ENCODE peak calls at places on chromosomes 2 and 18, in four cellular contexts. E is H1, U is mesenchymal stem cell, W is neuronal stem cell. L is an unnamed sample.

GRCh38 chr2:30979822-30980245 is 158.4 kb downstream of the GALNT14 start:
- DNase-seq in E (no peak), U (no peak), W (no peak), L (no peak)

GRCh38 chr18:42048150-42048549 is 93.1 kb downstream of the PIK3C3 start:
- DNase-seq in E (no peak), U (peak; percentile 91), W (no peak), L (no peak)

GRCh38 chr18:58381676-58382411 is 247.0 kb downstream of the ALPK2 start:
- DNase-seq in E (no peak), U (no peak), W (no peak), L (no peak)

GRCh38 chr18:70110678-70111077 is 94.8 kb downstream of the RTTN start:
- DNase-seq in E (no peak), U (no peak), W (no peak), L (no peak)

GRCh38 chr18:54957987-54958386 is 1.3 kb downstream of the CCDC68 start:
- DNase-seq in E (no peak), U (peak; percentile 71), W (no peak), L (no peak)

GRCh38 chr18:67217551-67218166 is 298.9 kb downstream of the DSEL start:
- DNase-seq in E (no peak), U (peak; percentile 67), W (peak; percentile 59), L (no peak)

GRCh38 chr18:35289293-35290069 is 548 bp downstream of the ZSCAN30 start:
- DNase-seq in E (no peak), U (peak; percentile 12), W (no peak), L (peak; percentile 31)

GRCh38 chr2:162520959-162521358 is 177.0 kb downstream of the GCA start:
- DNase-seq in E (no peak), U (no peak), W (no peak), L (no peak)

GRCh38 chr2:3728104-3729054 is 25.0 kb downstream of the DCDC2C start:
- DNase-seq in E (no peak), U (peak; percentile 27), W (peak; percentile 41), L (no peak)

GRCh38 chr2:205273148-205273547 is 409.2 kb upstream of the NRP2 start:
- DNase-seq in E (no peak), U (no peak), W (peak; percentile 48), L (no peak)

GRCh38 chr2:8678731-8679566 is 2.9 kb upstream of the ID2 start:
- DNase-seq in E (peak; percentile 56), U (peak; percentile 95), W (peak; percentile 96), L (peak; percentile 93)

GRCh38 chr2:221671515-221671914 is 99.4 kb upstream of the EPHA4 start:
- DNase-seq in E (no peak), U (no peak), W (no peak), L (no peak)

GRCh38 chr2:239768031-239768800 is 256.9 kb downstream of the NDUFA10 start:
- DNase-seq in E (no peak), U (no peak), W (no peak), L (no peak)

GRCh38 chr2:130391058-130391871 is 35.4 kb downstream of the PTPN18 start:
- DNase-seq in E (no peak), U (peak; percentile 81), W (peak; percentile 44), L (peak; percentile 72)

GRCh38 chr2:21515903-21516302 is 392.1 kb downstream of the TDRD15 start:
- DNase-seq in E (no peak), U (peak; percentile 62), W (no peak), L (no peak)

GRCh38 chr2:239157269-239157668 is 243.6 kb downstream of the HDAC4 start:
- DNase-seq in E (no peak), U (no peak), W (no peak), L (peak; percentile 19)

DNA sequence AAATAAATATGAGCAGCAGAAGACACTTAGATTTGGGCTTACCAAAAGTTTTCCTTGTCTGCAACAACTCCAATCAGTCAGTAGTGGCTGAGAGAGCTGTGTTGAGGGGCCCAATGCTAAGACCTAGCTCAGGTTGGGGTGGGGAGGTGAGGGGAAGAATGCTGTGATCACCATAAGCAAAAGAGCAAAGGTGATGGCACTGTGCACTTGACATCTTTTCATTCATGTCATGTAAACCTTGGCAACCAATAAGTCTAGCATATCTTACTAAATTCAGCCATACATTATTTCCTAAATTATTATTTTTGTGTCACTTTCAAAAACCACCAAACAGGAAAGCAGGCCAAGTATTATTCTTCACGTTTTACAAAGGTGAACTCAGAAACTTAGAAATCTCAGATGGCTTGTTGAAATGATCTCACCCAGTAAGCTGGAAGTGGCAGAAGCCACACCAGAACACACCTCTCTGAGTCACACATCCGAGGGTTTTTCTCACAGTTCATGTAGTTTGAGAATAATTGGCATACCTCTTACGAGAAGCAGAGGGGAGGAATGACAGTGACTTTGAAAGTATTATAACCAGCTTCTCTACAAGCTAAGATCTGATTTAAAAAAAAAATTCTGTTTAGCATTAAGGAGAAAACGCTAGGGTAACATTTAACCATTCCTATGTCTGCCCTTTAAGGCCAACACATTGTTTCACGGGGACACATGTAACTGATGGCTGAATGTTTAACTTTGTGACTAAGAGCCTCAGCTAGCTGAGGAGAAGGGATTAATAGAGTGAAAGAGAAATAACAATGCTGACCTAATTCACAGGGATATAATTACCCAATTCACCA is 43.3 kb upstream of the SETBP1 start:
- DNase-seq in E (no peak), U (peak; percentile 26), W (no peak), L (no peak)
- H2BK12ac ChIP-seq in E (no peak overlapping the region), U (peak overlapping the region; percentile 29), W (no peak overlapping the region), L (no peak overlapping the region)

DNA sequence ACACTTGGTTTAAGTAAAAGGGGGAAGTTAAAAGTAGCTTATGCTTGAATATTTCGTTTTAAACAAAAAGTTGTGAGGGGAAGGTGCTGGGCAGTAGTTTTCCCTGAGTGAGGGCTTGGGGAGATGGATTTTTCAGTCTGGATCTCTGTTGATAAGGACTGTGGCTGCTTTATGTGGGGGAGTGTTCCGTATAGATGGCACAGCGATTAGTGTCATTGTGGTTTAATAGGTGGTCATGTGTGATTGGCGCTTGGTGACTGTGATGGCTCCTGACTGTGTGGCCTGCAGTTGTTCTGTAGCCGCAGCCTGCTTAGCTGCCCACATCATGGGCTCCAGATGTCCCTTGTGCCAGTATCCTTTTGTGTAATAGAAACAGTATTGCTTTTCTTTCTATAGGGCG is 156.2 kb downstream of the WDSUB1 start:
- DNase-seq in E (no peak), U (no peak), W (no peak), L (no peak)
- H2BK15ac ChIP-seq in E (no peak overlapping the region), U (no peak overlapping the region), W (no peak overlapping the region), L (no peak overlapping the region)

GRCh38 chr2:64288321-64288931 is 144.2 kb upstream of the PELI1 start:
- DNase-seq in E (no peak), U (peak; percentile 30), W (no peak), L (no peak)
- H2BK12ac ChIP-seq in E (no peak overlapping the region), U (no peak overlapping the region), W (no peak overlapping the region), L (no peak overlapping the region)

GRCh38 chr2:74571058-74571457 is 16.5 kb downstream of the DOK1 start:
- DNase-seq in E (no peak), U (no peak), W (no peak), L (no peak)

GRCh38 chr2:74569686-74570085 is 15.2 kb downstream of the DOK1 start:
- DNase-seq in E (no peak), U (no peak), W (no peak), L (no peak)

GRCh38 chr2:74573747-74574562 is 19.4 kb downstream of the DOK1 start:
- DNase-seq in E (no peak), U (peak; percentile 52), W (no peak), L (no peak)

GRCh38 chr2:74575320-74575719 is 20.8 kb downstream of the DOK1 start:
- DNase-seq in E (no peak), U (no peak), W (no peak), L (no peak)

DNA sequence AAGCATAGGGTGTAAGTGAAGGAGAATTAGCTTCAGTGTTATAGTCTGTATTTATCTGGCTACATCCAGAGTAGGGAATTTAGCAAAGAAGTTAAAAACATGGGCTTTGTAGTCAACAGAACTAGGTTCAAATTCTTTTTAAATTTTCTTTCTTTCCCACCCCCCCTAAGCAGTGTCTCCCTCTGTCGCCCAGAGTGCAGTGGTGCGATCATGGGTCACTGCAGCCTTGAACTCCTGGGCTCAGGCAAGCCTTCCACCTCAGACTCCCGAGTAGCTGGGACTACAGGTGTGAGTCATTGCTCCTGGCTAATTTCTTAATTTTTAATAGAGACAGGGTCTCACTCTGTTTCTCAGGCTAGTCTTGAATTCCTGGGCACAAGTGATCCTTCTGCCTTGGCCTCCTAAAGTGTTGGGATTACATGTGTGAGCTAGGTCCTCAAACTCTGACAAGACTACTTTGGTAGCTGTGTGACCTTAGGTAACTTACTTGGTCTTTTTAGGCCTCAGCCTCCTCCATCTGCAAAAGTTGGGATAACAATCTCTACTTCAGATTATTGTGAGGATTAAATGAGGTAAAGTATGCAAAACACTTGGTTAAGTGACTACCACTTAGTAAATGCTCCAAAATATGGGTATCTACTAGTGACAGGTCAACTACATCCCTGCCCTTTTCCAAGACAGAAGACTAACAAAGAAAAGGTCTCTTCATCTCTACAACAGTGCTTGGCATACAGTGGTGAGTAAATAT is 17.8 kb downstream of the DOK1 start:
- DNase-seq in E (no peak), U (no peak), W (no peak), L (no peak)
- H2BK15ac ChIP-seq in E (no peak overlapping the region), U (no peak overlapping the region), W (no peak overlapping the region), L (no peak overlapping the region)

L was measured in H9.